ENCODE peak calls at places on chromosomes 13 and 19, in nine cellular contexts. J is mucosa of descending colon, B is K562, Y is thoracic aorta, F is cardiac fibroblast, P is colonic mucosa, V is A549, I is psoas muscle, T is upper lobe of right lung. U is an unnamed sample.

GRCh38 chr13:32023698-32024097 is 7.9 kb upstream of the FRY start:
- DNase-seq in J (no peak), B (no peak), Y (no peak), F (no peak), P (no peak), V (no peak), I (no peak), T (no peak), U (no peak)

GRCh38 chr13:37910790-37911189 is 41.2 kb upstream of the TRPC4 start:
- DNase-seq in J (no peak), B (no peak), Y (no peak), F (no peak), P (no peak), V (no peak), I (no peak), T (no peak), U (no peak)

GRCh38 chr13:44064376-44064775 is 184.7 kb downstream of the LACC1 start:
- DNase-seq in J (no peak), B (no peak), Y (no peak), F (no peak), P (no peak), V (no peak), I (no peak), T (no peak), U (no peak)

GRCh38 chr19:8120636-8121480 is 28.5 kb downstream of the FBN3 start:
- DNase-seq in J (no peak), B (no peak), Y (no peak), F (no peak), P (no peak), V (no peak), I (no peak), T (no peak), U (no peak)

GRCh38 chr13:91031508-91031907 is 316.0 kb upstream of the MIR17HG start:
- DNase-seq in J (no peak), B (no peak), Y (no peak), F (no peak), P (no peak), V (no peak), I (no peak), T (no peak), U (no peak)

GRCh38 chr19:30254214-30254613 is 118.0 kb upstream of the ZNF536 start:
- DNase-seq in J (no peak), B (no peak), Y (no peak), F (no peak), P (no peak), V (no peak), I (no peak), T (no peak), U (no peak)

GRCh38 chr19:4638330-4638729 is 986 bp upstream of the TNFAIP8L1 start:
- DNase-seq in J (peak), B (no peak), Y (no peak), F (peak), P (no peak), V (no peak), I (peak), T (no peak), U (no peak)

GRCh38 chr19:7533281-7533819 is 2.2 kb upstream of the PNPLA6 start:
- DNase-seq in J (no peak), B (no peak), Y (no peak), F (peak), P (peak), V (no peak), I (peak), T (peak), U (no peak)

GRCh38 chr19:10238172-10238783 is 7.1 kb upstream of the S1PR2 start:
- DNase-seq in J (peak), B (no peak), Y (no peak), F (peak), P (peak), V (peak), I (peak), T (peak), U (no peak)

GRCh38 chr19:58562126-58563033 is 4.0 kb upstream of the UBE2M start:
- DNase-seq in J (peak), B (no peak), Y (no peak), F (peak), P (peak), V (no peak), I (peak), T (peak), U (no peak)

GRCh38 chr13:114140131-114140908 is 7.9 kb upstream of the RASA3 start:
- DNase-seq in J (peak), B (no peak), Y (no peak), F (no peak), P (no peak), V (no peak), I (no peak), T (no peak), U (no peak)

GRCh38 chr19:19600793-19601346 is 17.6 kb downstream of the PBX4 start:
- DNase-seq in J (no peak), B (no peak), Y (no peak), F (no peak), P (no peak), V (no peak), I (no peak), T (no peak), U (no peak)

GRCh38 chr19:752652-753517 is 2.0 kb downstream of the MISP start:
- DNase-seq in J (peak), B (no peak), Y (no peak), F (peak), P (peak), V (peak), I (peak), T (peak), U (no peak)

GRCh38 chr13:113777311-113778260 is 18.6 kb downstream of the TMEM255B start:
- DNase-seq in J (no peak), B (peak), Y (no peak), F (peak), P (no peak), V (no peak), I (peak), T (peak), U (no peak)

GRCh38 chr13:98141938-98142426 is 912 bp upstream of the FARP1 start:
- DNase-seq in J (peak), B (no peak), Y (no peak), F (no peak), P (peak), V (no peak), I (peak), T (no peak), U (no peak)

GRCh38 chr19:17605117-17605516 is 49.7 kb downstream of the COLGALT1 start:
- DNase-seq in J (no peak), B (no peak), Y (no peak), F (no peak), P (no peak), V (no peak), I (no peak), T (no peak), U (no peak)

GRCh38 chr19:17606786-17607185 is 51.3 kb downstream of the COLGALT1 start:
- DNase-seq in J (no peak), B (peak), Y (no peak), F (no peak), P (no peak), V (no peak), I (no peak), T (no peak), U (no peak)

GRCh38 chr19:17604372-17605025 is 49.0 kb downstream of the COLGALT1 start:
- DNase-seq in J (no peak), B (no peak), Y (no peak), F (no peak), P (no peak), V (no peak), I (no peak), T (no peak), U (no peak)

GRCh38 chr19:17607936-17608335 is 52.5 kb downstream of the COLGALT1 start:
- DNase-seq in J (no peak), B (no peak), Y (no peak), F (no peak), P (no peak), V (no peak), I (no peak), T (no peak), U (no peak)

DNA sequence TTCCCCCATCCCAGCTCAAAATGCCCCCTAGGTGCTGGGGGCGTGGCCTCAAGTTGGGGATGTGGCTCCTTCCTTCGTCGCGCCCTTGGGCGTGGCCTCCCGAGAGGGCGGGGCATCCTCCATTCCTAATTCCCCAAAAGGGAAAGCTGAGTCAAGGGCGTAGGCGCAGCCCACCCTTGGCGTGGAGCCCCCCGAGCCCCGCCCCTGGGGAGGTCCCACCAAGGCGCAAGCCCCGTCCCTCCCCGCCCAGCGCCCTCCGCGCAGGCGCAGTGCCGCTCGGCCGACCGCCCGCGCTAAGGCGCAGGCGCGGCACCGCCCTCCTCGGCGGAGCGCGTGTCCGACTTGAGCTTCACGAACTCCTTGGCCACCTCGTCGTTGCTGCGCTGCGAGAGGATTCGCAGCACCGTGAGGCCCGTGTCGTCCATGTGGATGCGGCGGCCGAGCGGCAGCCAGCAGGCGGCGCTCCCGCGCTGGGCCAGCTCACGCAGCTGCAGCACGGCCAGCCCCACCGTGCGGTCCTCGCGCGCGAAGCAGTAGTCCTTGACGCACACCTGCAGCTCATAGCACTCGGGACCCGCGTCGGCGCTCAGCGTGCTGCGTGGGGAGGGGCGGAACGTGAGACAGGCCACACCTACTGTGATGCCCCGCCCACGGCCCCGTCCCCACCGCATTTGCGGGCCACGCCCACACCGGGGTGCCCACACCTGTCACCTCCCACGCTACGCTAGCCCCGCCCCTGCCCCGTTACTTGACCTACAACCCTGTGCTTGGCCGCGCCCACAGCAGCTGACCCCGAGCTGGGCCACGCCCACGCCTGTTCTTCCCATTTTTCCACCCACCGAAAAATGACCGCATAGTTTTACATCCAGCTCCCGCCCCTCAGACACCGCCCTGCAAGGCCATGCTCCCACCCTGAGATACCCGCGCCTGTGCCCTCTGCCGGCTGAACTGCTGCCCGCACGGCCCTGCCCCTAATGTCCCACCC is 50.6 kb downstream of the COLGALT1 start:
- DNase-seq in J (peak), B (peak), Y (peak), F (peak), P (peak), V (peak), I (peak), T (peak), U (peak)
- TF ChIP-seq CTCF in J (no peak), B (peak), Y (peak), F (peak), P (peak), V (peak), I (peak), T (peak), U (peak)

DNA sequence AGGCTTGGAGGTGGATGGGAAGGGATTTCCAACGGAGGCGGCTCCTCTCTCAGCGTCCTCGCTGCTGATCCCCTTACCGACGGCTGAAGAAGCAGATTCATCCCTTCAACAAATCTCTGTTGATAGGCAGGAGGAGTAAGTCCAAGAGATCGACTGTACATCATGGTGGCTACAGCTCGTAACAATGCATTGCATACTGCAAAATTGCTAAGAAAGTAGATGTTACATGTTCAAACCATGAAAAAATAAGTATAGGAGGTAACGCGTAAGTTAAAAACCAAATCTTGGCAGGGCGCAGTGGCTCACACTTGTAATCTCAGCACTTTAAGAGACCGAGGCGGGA is 468 bp upstream of the SLC39A3 start:
- DNase-seq in J (no peak), B (no peak), Y (no peak), F (no peak), P (no peak), V (no peak), I (no peak), T (no peak), U (no peak)
- H3K4me3 ChIP-seq in J (peak), B (peak), Y (peak), F (no peak), P (peak), V (no peak), I (peak), T (no peak), U (no peak)

DNA sequence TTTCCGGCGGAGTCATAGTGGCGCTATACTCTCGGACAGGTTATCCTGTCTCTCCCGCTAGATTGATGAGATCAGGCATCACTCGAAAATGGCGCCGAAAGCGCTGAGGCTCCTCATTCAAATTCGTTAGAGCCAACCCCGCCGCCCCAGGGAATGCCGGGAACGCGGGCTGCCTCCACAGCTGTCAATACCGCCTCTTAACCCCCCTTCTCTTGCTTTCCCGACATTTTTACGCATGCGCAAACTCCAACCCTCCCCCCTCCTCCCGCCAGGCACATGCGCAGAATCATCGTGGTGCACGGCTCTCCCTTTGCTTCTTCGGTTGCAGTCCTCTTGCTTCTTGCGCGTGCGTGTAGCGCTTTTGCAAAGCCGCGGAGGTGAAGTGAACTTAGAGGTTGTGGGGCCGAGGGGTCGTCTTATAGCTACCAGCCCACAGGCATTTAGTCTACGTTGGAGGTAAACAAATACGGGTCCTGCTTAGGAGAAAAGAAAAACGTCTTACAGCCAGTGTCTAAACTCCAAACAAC is 66.7 kb downstream of the KCNRG start:
- DNase-seq in J (peak), B (peak), Y (peak), F (peak), P (peak), V (peak), I (peak), T (peak), U (peak)
- TF ChIP-seq CTCF in J (no peak), B (no peak), Y (no peak), F (no peak), P (no peak), V (no peak), I (no peak), T (no peak), U (no peak)

DNA sequence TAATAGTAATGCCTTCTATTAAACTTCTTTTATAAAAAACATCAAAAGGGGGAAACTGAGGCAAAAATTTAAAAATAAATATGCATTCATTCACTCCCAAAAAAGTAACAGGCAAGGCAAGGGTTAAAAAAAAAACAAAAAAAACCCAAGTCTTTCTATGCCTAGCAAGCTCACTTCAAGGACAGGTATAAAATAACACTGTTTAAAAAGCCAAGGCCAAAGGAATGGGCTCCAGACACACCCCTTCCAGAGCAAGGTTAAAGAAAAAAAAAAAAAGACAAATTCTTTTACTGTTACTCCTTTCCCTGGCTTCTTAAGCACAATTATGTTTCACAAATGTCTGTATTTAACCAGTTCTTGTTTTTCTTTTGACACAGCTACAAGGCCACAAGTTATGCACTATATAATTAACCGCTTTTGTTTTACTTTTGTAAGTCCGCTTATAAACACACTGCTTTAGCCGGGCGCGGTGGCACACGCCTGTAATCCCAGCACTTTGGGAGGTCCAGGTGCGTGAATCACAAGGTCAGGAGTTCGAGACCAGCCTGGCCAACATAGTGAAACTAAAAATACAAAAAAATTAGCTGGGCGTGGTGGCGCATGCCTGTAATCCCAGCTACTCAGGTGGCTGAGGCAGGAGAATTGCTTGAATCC is 3.6 kb downstream of the SIGLEC11 start:
- DNase-seq in J (peak), B (no peak), Y (no peak), F (no peak), P (no peak), V (no peak), I (no peak), T (no peak), U (no peak)
- H3K4me3 ChIP-seq in J (no peak), B (no peak), Y (no peak), F (no peak), P (no peak), V (no peak), I (no peak), T (no peak), U (no peak)

GRCh38 chr13:48975101-48975925 is at the start of gene FNDC3A:
- DNase-seq in J (peak), B (peak), Y (no peak), F (peak), P (peak), V (peak), I (peak), T (peak), U (no peak)

GRCh38 chr13:48976677-48977625 is 1.2 kb downstream of the FNDC3A start:
- DNase-seq in J (no peak), B (no peak), Y (no peak), F (peak), P (peak), V (no peak), I (no peak), T (no peak), U (peak)

GRCh38 chr13:48973845-48974431 is 1.8 kb upstream of the FNDC3A start:
- DNase-seq in J (no peak), B (no peak), Y (no peak), F (no peak), P (no peak), V (no peak), I (no peak), T (no peak), U (no peak)

GRCh38 chr13:48977973-48978372 is 2.3 kb downstream of the FNDC3A start:
- DNase-seq in J (no peak), B (no peak), Y (no peak), F (no peak), P (no peak), V (no peak), I (no peak), T (no peak), U (no peak)

DNA sequence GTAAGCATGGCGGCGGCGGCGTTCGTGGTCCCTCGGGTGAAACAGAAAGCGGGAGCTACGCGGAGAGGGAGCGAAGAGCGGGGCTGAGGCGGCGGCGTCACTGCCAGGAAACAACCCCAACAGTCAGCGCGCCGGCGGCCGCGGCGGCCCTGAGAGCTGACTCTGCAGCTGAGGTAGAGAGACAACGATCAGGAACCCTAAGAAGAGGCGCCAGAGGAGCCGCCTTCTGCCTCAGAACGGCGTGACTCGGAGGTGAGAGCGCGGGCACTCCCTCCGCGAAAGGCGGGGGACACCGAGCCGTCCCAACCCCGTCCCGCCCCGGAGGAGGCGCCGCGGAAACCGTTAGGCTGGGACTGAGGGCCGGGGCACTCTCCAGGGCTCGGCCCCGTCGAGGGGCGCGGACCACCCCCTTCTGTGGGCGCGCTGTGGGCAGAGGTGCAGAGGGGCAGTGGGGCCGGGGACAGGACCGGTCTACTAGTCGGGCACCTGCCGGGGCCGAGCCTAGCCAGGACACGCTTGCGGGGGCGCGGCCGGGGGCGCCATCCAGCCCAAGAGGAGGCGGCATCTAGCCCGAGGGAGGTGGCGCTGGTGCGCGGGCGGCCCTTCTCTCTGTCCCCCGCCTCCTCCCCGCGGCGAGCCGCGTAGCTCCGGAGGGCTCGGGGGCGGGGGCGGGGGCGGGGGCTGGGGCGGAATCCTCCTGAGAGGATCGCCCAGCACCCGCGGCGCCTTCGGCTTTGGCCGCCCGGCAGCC is 389 bp downstream of the FNDC3A start:
- DNase-seq in J (peak), B (peak), Y (peak), F (peak), P (peak), V (peak), I (peak), T (peak), U (peak)
- TF ChIP-seq CTCF in J (no peak), B (no peak), Y (no peak), F (no peak), P (no peak), V (peak), I (no peak), T (no peak), U (no peak)

U was measured in GM12864.